ENCODE peak calls at places on chromosomes 5 and 9, in four cellular contexts. One of them, this sample, is unnamed.

GRCh38 chr5:124278636-124279035 is 467.8 kb downstream of the ZNF608 start:
- DNase-seq in natural killer cell: no peak
- DNase-seq in GM10248: no peak
- DNase-seq in choroid plexus epithelial cell: no peak
- DNase-seq in this sample: no peak

GRCh38 chr5:18882162-18882561 is 1105.8 kb downstream of the CDH18 start:
- DNase-seq in choroid plexus epithelial cell: no peak
- DNase-seq in GM10248: no peak
- DNase-seq in natural killer cell: no peak
- DNase-seq in this sample: no peak

GRCh38 chr9:118575341-118576070 is 793.7 kb downstream of the BRINP1 start:
- DNase-seq in GM10248: no peak
- DNase-seq in natural killer cell: no peak
- DNase-seq in choroid plexus epithelial cell: peak
- DNase-seq in this sample: no peak

GRCh38 chr5:154646841-154647759 is 108.1 kb upstream of the LARP1 start:
- DNase-seq in natural killer cell: no peak
- DNase-seq in GM10248: peak
- DNase-seq in choroid plexus epithelial cell: peak
- DNase-seq in this sample: no peak

GRCh38 chr5:172897691-172898512 is 61.3 kb upstream of the RPL26L1 start:
- DNase-seq in natural killer cell: no peak
- DNase-seq in choroid plexus epithelial cell: peak
- DNase-seq in GM10248: no peak
- DNase-seq in this sample: no peak

GRCh38 chr9:75289332-75289731 is 201.0 kb downstream of the OSTF1 start:
- DNase-seq in GM10248: no peak
- DNase-seq in choroid plexus epithelial cell: no peak
- DNase-seq in natural killer cell: no peak
- DNase-seq in this sample: no peak

GRCh38 chr5:90894866-90895420 is 336.3 kb downstream of the ADGRV1 start:
- DNase-seq in natural killer cell: no peak
- DNase-seq in choroid plexus epithelial cell: no peak
- DNase-seq in GM10248: no peak
- DNase-seq in this sample: no peak

GRCh38 chr9:115157245-115157674 is 39.3 kb upstream of the TNC start:
- DNase-seq in natural killer cell: no peak
- DNase-seq in choroid plexus epithelial cell: peak
- DNase-seq in GM10248: no peak
- DNase-seq in this sample: no peak

GRCh38 chr9:34363619-34364351 is 12.9 kb downstream of the MYORG start:
- DNase-seq in GM10248: no peak
- DNase-seq in choroid plexus epithelial cell: peak
- DNase-seq in natural killer cell: no peak
- DNase-seq in this sample: no peak

DNA sequence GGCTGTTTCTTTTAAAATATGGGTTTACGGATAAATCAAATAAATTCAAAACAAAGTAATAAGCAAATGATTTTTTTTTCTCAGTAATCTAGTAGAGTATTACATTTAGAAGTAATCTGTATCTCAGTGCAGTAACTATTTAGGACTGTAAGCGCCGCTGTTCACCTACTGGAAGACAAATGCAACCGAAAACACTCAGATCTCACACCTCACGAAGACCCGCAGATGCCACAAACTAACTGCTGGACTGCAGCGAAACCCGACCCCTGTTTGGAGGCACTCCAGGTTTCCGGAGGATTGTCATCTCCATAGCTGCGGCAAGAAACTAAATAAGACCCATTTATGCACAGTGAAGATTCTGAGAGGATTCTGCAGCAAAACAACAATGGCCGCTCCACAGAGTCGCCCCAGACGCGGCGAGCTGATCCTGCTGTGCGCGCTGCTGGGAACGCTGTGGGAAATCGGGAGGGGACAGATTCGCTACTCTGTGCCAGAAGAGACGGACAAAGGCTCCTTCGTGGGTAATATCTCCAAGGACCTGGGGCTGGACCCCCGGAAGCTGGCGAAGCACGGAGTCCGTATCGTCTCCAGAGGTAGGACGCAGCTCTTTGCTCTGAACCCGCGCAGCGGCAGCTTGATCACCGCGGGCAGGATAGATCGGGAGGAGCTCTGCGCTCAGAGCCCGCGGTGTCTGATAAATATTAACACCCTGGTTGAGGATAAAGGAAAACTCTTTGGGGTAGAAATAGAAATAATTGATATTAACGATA is at the start of gene PCDHGA8:
- DNase-seq in natural killer cell: no peak
- DNase-seq in GM10248: no peak
- DNase-seq in choroid plexus epithelial cell: peak
- DNase-seq in this sample: no peak
- TF ChIP-seq CTCF in natural killer cell: no peak
- TF ChIP-seq CTCF in GM10248: no peak
- TF ChIP-seq CTCF in choroid plexus epithelial cell: peak
- TF ChIP-seq CTCF in this sample: no peak

GRCh38 chr5:93252165-93252564 is 328.9 kb downstream of the NR2F1-AS1 start:
- DNase-seq in choroid plexus epithelial cell: peak
- DNase-seq in natural killer cell: no peak
- DNase-seq in GM10248: no peak
- DNase-seq in this sample: no peak
- TF ChIP-seq CTCF in choroid plexus epithelial cell: peak
- TF ChIP-seq CTCF in natural killer cell: no peak
- TF ChIP-seq CTCF in GM10248: no peak
- TF ChIP-seq CTCF in this sample: no peak

GRCh38 chr9:83420486-83420885 is 117.7 kb downstream of the FRMD3 start:
- DNase-seq in natural killer cell: no peak
- DNase-seq in choroid plexus epithelial cell: no peak
- DNase-seq in GM10248: no peak
- DNase-seq in this sample: no peak
- TF ChIP-seq CTCF in natural killer cell: no peak
- TF ChIP-seq CTCF in choroid plexus epithelial cell: no peak
- TF ChIP-seq CTCF in GM10248: no peak
- TF ChIP-seq CTCF in this sample: no peak

GRCh38 chr5:15023846-15024245 is 152.3 kb upstream of the ANKH start:
- DNase-seq in natural killer cell: no peak
- DNase-seq in GM10248: no peak
- DNase-seq in choroid plexus epithelial cell: no peak
- DNase-seq in this sample: no peak

GRCh38 chr5:15027764-15028163 is 156.2 kb upstream of the ANKH start:
- DNase-seq in choroid plexus epithelial cell: no peak
- DNase-seq in GM10248: no peak
- DNase-seq in natural killer cell: no peak
- DNase-seq in this sample: no peak

GRCh38 chr5:15026944-15027343 is 155.4 kb upstream of the ANKH start:
- DNase-seq in GM10248: no peak
- DNase-seq in choroid plexus epithelial cell: no peak
- DNase-seq in natural killer cell: no peak
- DNase-seq in this sample: no peak

GRCh38 chr5:15026011-15026481 is 154.5 kb upstream of the ANKH start:
- DNase-seq in GM10248: no peak
- DNase-seq in choroid plexus epithelial cell: no peak
- DNase-seq in natural killer cell: no peak
- DNase-seq in this sample: no peak

GRCh38 chr5:15026506-15026905 is 154.9 kb upstream of the ANKH start:
- DNase-seq in natural killer cell: no peak
- DNase-seq in GM10248: no peak
- DNase-seq in choroid plexus epithelial cell: no peak
- DNase-seq in this sample: no peak
- TF ChIP-seq CTCF in natural killer cell: no peak
- TF ChIP-seq CTCF in GM10248: no peak
- TF ChIP-seq CTCF in choroid plexus epithelial cell: no peak
- TF ChIP-seq CTCF in this sample: no peak

GRCh38 chr5:36728697-36729543 is 122.5 kb downstream of the SLC1A3 start:
- DNase-seq in natural killer cell: no peak
- DNase-seq in GM10248: peak
- DNase-seq in choroid plexus epithelial cell: peak
- DNase-seq in this sample: no peak

GRCh38 chr5:36739751-36740221 is 133.4 kb downstream of the SLC1A3 start:
- DNase-seq in choroid plexus epithelial cell: peak
- DNase-seq in GM10248: peak
- DNase-seq in natural killer cell: peak
- DNase-seq in this sample: peak

GRCh38 chr5:36733183-36733582 is 126.8 kb downstream of the SLC1A3 start:
- DNase-seq in natural killer cell: no peak
- DNase-seq in GM10248: no peak
- DNase-seq in choroid plexus epithelial cell: no peak
- DNase-seq in this sample: no peak

GRCh38 chr5:36730537-36731216 is 124.3 kb downstream of the SLC1A3 start:
- DNase-seq in natural killer cell: no peak
- DNase-seq in choroid plexus epithelial cell: no peak
- DNase-seq in GM10248: no peak
- DNase-seq in this sample: no peak

GRCh38 chr5:36734422-36734821 is 128.0 kb downstream of the SLC1A3 start:
- DNase-seq in natural killer cell: no peak
- DNase-seq in choroid plexus epithelial cell: peak
- DNase-seq in GM10248: no peak
- DNase-seq in this sample: no peak
- TF ChIP-seq CTCF in natural killer cell: no peak
- TF ChIP-seq CTCF in choroid plexus epithelial cell: peak
- TF ChIP-seq CTCF in GM10248: no peak
- TF ChIP-seq CTCF in this sample: no peak

DNA sequence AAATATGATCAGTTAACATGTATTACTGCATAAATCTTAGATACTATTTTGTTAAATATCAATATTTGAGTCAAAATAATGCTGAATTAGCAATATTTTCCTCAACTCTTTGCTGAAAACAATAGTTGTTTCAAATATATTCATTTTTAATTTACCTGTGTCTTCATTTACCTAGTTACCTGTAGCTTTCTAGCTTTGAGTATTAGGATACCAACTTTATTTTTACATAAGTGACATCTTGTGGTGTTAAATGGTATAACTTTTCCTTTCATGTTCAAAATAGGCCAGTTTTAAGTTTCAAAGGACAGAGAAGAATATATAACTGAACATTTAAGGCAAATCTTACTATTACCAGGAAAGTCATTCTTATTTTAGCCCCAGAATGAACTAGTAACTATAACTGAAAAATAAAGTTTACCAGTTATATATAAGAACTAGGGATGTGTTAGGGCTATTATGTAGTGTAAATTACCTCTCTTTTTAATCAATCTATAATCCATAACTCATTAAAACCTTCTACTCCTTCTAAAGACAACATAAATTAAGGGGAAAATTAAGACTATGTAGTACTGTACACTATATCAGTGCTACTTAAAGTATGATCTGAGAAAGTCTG is 25.3 kb downstream of the AP3B1 start:
- DNase-seq in choroid plexus epithelial cell: peak
- DNase-seq in GM10248: peak
- DNase-seq in natural killer cell: no peak
- DNase-seq in this sample: no peak
- TF ChIP-seq CTCF in choroid plexus epithelial cell: peak
- TF ChIP-seq CTCF in GM10248: peak
- TF ChIP-seq CTCF in natural killer cell: peak
- TF ChIP-seq CTCF in this sample: peak

GRCh38 chr9:72813544-72813943 is 139.3 kb downstream of the ALDH1A1 start:
- DNase-seq in natural killer cell: no peak
- DNase-seq in choroid plexus epithelial cell: no peak
- DNase-seq in GM10248: no peak
- DNase-seq in this sample: no peak

GRCh38 chr9:72812622-72813111 is 140.2 kb downstream of the ALDH1A1 start:
- DNase-seq in GM10248: no peak
- DNase-seq in natural killer cell: no peak
- DNase-seq in choroid plexus epithelial cell: no peak
- DNase-seq in this sample: no peak

GRCh38 chr9:72807765-72808445 is 144.9 kb downstream of the ALDH1A1 start:
- DNase-seq in natural killer cell: no peak
- DNase-seq in GM10248: peak
- DNase-seq in choroid plexus epithelial cell: peak
- DNase-seq in this sample: no peak

GRCh38 chr9:72809586-72809985 is 143.3 kb downstream of the ALDH1A1 start:
- DNase-seq in choroid plexus epithelial cell: no peak
- DNase-seq in GM10248: no peak
- DNase-seq in natural killer cell: no peak
- DNase-seq in this sample: no peak

DNA sequence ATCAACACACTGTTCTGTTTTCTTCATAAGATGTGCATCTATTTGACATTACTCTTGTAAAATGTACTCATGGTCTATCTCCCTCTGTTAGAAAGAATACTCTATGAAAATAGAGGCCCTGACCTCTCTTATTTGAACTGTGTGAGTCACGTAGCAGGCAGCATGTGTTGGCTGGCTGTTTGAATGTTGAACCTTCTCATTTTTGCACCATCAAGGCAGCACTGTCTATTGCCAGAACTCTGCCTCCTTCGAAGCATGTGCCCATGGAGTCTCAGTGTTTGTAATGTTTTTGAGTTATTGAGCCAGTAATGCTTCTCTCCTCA is 144.4 kb downstream of the ALDH1A1 start:
- DNase-seq in GM10248: no peak
- DNase-seq in choroid plexus epithelial cell: no peak
- DNase-seq in natural killer cell: no peak
- DNase-seq in this sample: no peak
- TF ChIP-seq CTCF in GM10248: no peak
- TF ChIP-seq CTCF in choroid plexus epithelial cell: no peak
- TF ChIP-seq CTCF in natural killer cell: no peak
- TF ChIP-seq CTCF in this sample: no peak

This sample was measured in activated B cell treated with CpG ODN at 0.5 μM for 24 hours.